ENCODE peak calls at places on chromosomes 4 and X, in ten cellular contexts. S is heart right ventricle; T is neural progenitor cell; Q is A673; J is dorsolateral prefrontal cortex; W is OCI-LY7; M is WERI-Rb-1; K is CD8-positive, alpha-beta T cell; H is ovary; B is lower lobe of right lung. X is an unnamed sample.

GRCh38 chr4:1674682-1675081 is 9.4 kb downstream of the FAM53A start:
- DNase-seq in S (no peak), T (no peak), Q (no peak), J (peak; percentile 57), W (no peak), M (no peak), K (no peak), H (no peak), B (no peak), X (no peak)

GRCh38 chrX:41589634-41590270 is 99.0 kb upstream of the GPR34 start:
- DNase-seq in S (no peak), T (no peak), Q (peak; percentile 5), J (no peak), W (no peak), M (no peak), K (no peak), H (no peak), B (no peak), X (no peak)

GRCh38 chr4:38157592-38157991 is 197.4 kb downstream of the PTTG2 start:
- DNase-seq in S (no peak), T (no peak), Q (peak; percentile 39), J (no peak), W (no peak), M (no peak), K (no peak), H (no peak), B (no peak), X (no peak)

GRCh38 chr4:17544205-17544604 is 29.2 kb downstream of the CLRN2 start:
- DNase-seq in S (no peak), T (no peak), Q (no peak), J (peak; percentile 79), W (no peak), M (no peak), K (no peak), H (no peak), B (no peak), X (peak; percentile 53)

GRCh38 chr4:181753189-181753588 is 490.0 kb upstream of the TENM3 start:
- DNase-seq in S (no peak), T (no peak), Q (no peak), J (no peak), W (no peak), M (no peak), K (no peak), H (no peak), B (no peak), X (no peak)

GRCh38 chrX:43750248-43750676 is 94.2 kb downstream of the MAOA start:
- DNase-seq in S (no peak), T (peak; percentile 80), Q (peak; percentile 82), J (no peak), W (peak; percentile 61), M (peak; percentile 56), K (peak; percentile 3), H (peak; percentile 24), B (peak; percentile 47), X (peak; percentile 4)

GRCh38 chr4:47462799-47463234 is 685 bp downstream of the COMMD8 start:
- DNase-seq in S (no peak), T (no peak), Q (no peak), J (no peak), W (peak; percentile 42), M (no peak), K (no peak), H (no peak), B (no peak), X (no peak)

GRCh38 chr4:39083164-39083563 is 21.1 kb downstream of the KLHL5 start:
- DNase-seq in S (no peak), T (no peak), Q (peak; percentile 9), J (no peak), W (no peak), M (no peak), K (no peak), H (no peak), B (no peak), X (no peak)

GRCh38 chr4:153634737-153635353 is 49.2 kb upstream of the TLR2 start:
- DNase-seq in S (no peak), T (peak; percentile 47), Q (peak; percentile 60), J (no peak), W (peak; percentile 49), M (no peak), K (no peak), H (no peak), B (no peak), X (no peak)

GRCh38 chr4:148649669-148650331 is 207.6 kb upstream of the NR3C2 start:
- DNase-seq in S (no peak), T (no peak), Q (peak; percentile 3), J (no peak), W (no peak), M (no peak), K (no peak), H (no peak), B (no peak), X (no peak)

GRCh38 chr4:74094227-74094626 is 4.8 kb downstream of the CXCL2 start:
- DNase-seq in S (no peak), T (no peak), Q (no peak), J (no peak), W (no peak), M (no peak), K (no peak), H (no peak), B (no peak), X (no peak)
- H3K27ac ChIP-seq in S (no peak overlapping the region), T (no peak overlapping the region), Q (no peak overlapping the region), J (no peak overlapping the region), W (no peak overlapping the region), M (no peak overlapping the region), K (no peak overlapping the region), H (no peak overlapping the region), B (peak overlapping the region; percentile 37), X (no peak overlapping the region)

GRCh38 chrX:28498658-28499057 is 88.6 kb upstream of the IL1RAPL1 start:
- DNase-seq in S (no peak), T (peak; percentile 78), Q (no peak), J (no peak), W (no peak), M (peak; percentile 13), K (no peak), H (no peak), B (no peak), X (no peak)
- H3K27ac ChIP-seq in S (no peak overlapping the region), T (no peak overlapping the region), Q (no peak overlapping the region), J (no peak overlapping the region), W (no peak overlapping the region), M (no peak overlapping the region), K (no peak overlapping the region), H (no peak overlapping the region), B (no peak overlapping the region), X (no peak overlapping the region)

DNA sequence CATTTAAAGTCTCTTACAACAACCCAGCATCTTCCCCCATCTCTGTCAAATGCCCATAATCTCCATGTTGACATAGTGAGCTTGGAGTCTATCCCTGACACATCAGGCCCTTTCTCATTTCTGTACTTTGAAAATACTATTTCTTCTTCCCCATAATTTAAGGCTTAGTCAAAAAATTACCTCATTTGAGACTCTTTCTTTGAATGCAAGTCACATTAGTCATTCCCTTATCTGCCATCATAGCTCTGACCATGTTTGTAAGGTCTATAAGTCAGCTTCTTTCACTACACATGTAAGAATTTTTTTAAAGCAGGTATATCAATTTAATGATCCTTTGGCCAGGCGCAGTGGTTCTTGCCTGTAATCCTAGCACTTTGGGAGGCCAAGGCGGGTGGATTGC is 99.9 kb downstream of the DDX60 start:
- DNase-seq in S (no peak), T (no peak), Q (no peak), J (no peak), W (no peak), M (no peak), K (no peak), H (no peak), B (no peak), X (no peak)
- H3K27ac ChIP-seq in S (no peak overlapping the region), T (no peak overlapping the region), Q (no peak overlapping the region), J (no peak overlapping the region), W (no peak overlapping the region), M (no peak overlapping the region), K (no peak overlapping the region), H (no peak overlapping the region), B (no peak overlapping the region), X (no peak overlapping the region)

GRCh38 chr4:77920371-77920770 is 57.7 kb downstream of the MRPL1 start:
- DNase-seq in S (no peak), T (no peak), Q (no peak), J (no peak), W (no peak), M (no peak), K (no peak), H (no peak), B (no peak), X (no peak)
- H3K27ac ChIP-seq in S (peak overlapping the region; percentile 45), T (no peak overlapping the region), Q (no peak overlapping the region), J (no peak overlapping the region), W (no peak overlapping the region), M (no peak overlapping the region), K (no peak overlapping the region), H (no peak overlapping the region), B (peak overlapping the region; percentile 28), X (no peak overlapping the region)

GRCh38 chrX:7074908-7075204 is 72.7 kb upstream of the STS start:
- DNase-seq in S (no peak), T (no peak), Q (no peak), J (no peak), W (no peak), M (no peak), K (no peak), H (no peak), B (no peak), X (no peak)
- H3K27ac ChIP-seq in S (no peak overlapping the region), T (no peak overlapping the region), Q (no peak overlapping the region), J (no peak overlapping the region), W (no peak overlapping the region), M (no peak overlapping the region), K (no peak overlapping the region), H (no peak overlapping the region), B (no peak overlapping the region), X (no peak overlapping the region)